ENCODE peak calls at places on chromosomes 7 and 10, in nine cellular contexts. L is nucleus accumbens; F is dorsolateral prefrontal cortex; V is stimulated activated CD8-positive, alpha-beta memory T cell treated with anti-CD3 and anti-CD28 coated beads, Interleukin-12 subunit alpha, Interleukin-12 subunit beta, amount 100 ng/mL, for 4 hours; R is EH; X is PC-9; G is Daoy; A is mucosa of descending colon; Z is HTR-8/SVneo. M is an unnamed sample.

GRCh38 chr7:35565927-35566326 is 129.0 kb downstream of the HERPUD2 start:
- DNase-seq in V (no peak), X (no peak), G (peak; percentile 59), Z (no peak), L (no peak), F (no peak), A (no peak), R (no peak), M (peak; percentile 4)

GRCh38 chr10:30869566-30869965 is 162.1 kb downstream of the ZNF438 start:
- DNase-seq in R (no peak), L (no peak), F (no peak), V (no peak), A (no peak), G (no peak), Z (no peak), X (no peak), M (no peak)

GRCh38 chr7:1530946-1531262 is 402 bp downstream of the MAFK start:
- DNase-seq in V (peak; percentile 43), F (no peak), Z (no peak), X (no peak), L (no peak), R (no peak), A (no peak), G (peak; percentile 15), M (no peak)

GRCh38 chr10:126090911-126091728 is 194.8 kb downstream of the FANK1 start:
- DNase-seq in G (peak; percentile 93), A (no peak), Z (peak; percentile 46), L (no peak), F (peak; percentile 51), R (peak; percentile 97), X (peak; percentile 8), V (no peak), M (peak; percentile 31)

GRCh38 chr7:137878333-137878961 is 31.7 kb upstream of the DGKI start:
- DNase-seq in G (no peak), V (no peak), X (no peak), L (no peak), F (no peak), Z (no peak), A (peak; percentile 58), R (peak; percentile 22), M (no peak)

GRCh38 chr10:97798958-97799565 is 27.3 kb upstream of the SFRP5 start:
- DNase-seq in L (no peak), G (no peak), F (no peak), X (no peak), Z (no peak), R (no peak), A (no peak), V (no peak), M (no peak)

GRCh38 chr10:132396495-132397035 is 435 bp upstream of the PWWP2B start:
- DNase-seq in Z (peak; percentile 42), G (peak; percentile 68), X (peak; percentile 43), R (peak; percentile 61), L (no peak), V (peak; percentile 51), A (peak; percentile 61), F (no peak), M (peak; percentile 58)

GRCh38 chr7:107505997-107506682 is 36.3 kb downstream of the GPR22 start:
- DNase-seq in G (peak; percentile 64), X (peak; percentile 68), F (no peak), R (no peak), Z (no peak), V (no peak), L (no peak), A (peak; percentile 92), M (peak; percentile 30)

GRCh38 chr7:4479367-4480039 is 202.6 kb upstream of the FOXK1 start:
- DNase-seq in A (peak; percentile 31), R (peak; percentile 4), Z (peak; percentile 88), F (no peak), L (no peak), G (peak; percentile 79), X (peak; percentile 16), V (no peak), M (peak; percentile 82)

GRCh38 chr10:69360485-69361302 is 56.0 kb downstream of the TACR2 start:
- DNase-seq in G (peak; percentile 78), X (peak; percentile 89), V (no peak), L (no peak), F (peak; percentile 74), A (peak; percentile 86), Z (no peak), R (peak; percentile 86), M (peak; percentile 54)

GRCh38 chr10:131790021-131790420 is 110.8 kb upstream of the PPP2R2D start:
- DNase-seq in L (no peak), V (no peak), F (no peak), A (no peak), X (no peak), R (no peak), G (no peak), Z (no peak), M (no peak)

GRCh38 chr10:130014734-130015695 is 50.9 kb upstream of the EBF3 start:
- DNase-seq in G (no peak), X (no peak), F (no peak), Z (no peak), R (no peak), A (no peak), V (no peak), L (no peak), M (no peak)

GRCh38 chr7:103106336-103107070 is 31.6 kb downstream of the ARMC10 start:
- DNase-seq in Z (no peak), V (no peak), X (no peak), R (no peak), L (no peak), G (no peak), F (no peak), A (no peak), M (no peak)

GRCh38 chr10:6219494-6219836 is 16.7 kb downstream of the PFKFB3 start:
- DNase-seq in X (no peak), A (no peak), Z (no peak), R (no peak), L (no peak), G (no peak), V (no peak), F (no peak), M (no peak)

GRCh38 chr10:22489467-22489866 is 144.2 kb downstream of the SPAG6 start:
- DNase-seq in R (no peak), L (no peak), G (no peak), X (no peak), Z (no peak), F (no peak), V (no peak), A (no peak), M (no peak)

GRCh38 chr10:17249820-17250219 is 21.8 kb downstream of the VIM start:
- DNase-seq in A (no peak), R (peak; percentile 35), Z (no peak), F (no peak), V (no peak), X (no peak), G (no peak), L (no peak), M (peak; percentile 50)

GRCh38 chr7:992742-993607 is 10.0 kb downstream of the CYP2W1 start:
- DNase-seq in V (peak; percentile 83), R (peak; percentile 95), F (peak; percentile 99), G (peak; percentile 99), X (peak; percentile 97), Z (peak; percentile 97), A (peak; percentile 95), L (peak; percentile 95), M (peak; percentile 99)

GRCh38 chr7:137454169-137455166 is 110.9 kb upstream of the PTN start:
- DNase-seq in Z (no peak), X (no peak), R (peak; percentile 61), L (no peak), A (peak; percentile 11), V (no peak), F (no peak), G (no peak), M (peak; percentile 62)

GRCh38 chr7:77759294-77759889 is 38.8 kb downstream of the TMEM60 start:
- DNase-seq in F (no peak), Z (peak; percentile 18), R (peak; percentile 73), X (peak; percentile 55), A (peak; percentile 95), G (peak; percentile 59), V (no peak), L (peak; percentile 40), M (peak; percentile 90)

GRCh38 chr7:137007001-137007725 is 138.7 kb downstream of the CHRM2 start:
- DNase-seq in V (no peak), Z (no peak), R (peak; percentile 75), L (no peak), F (no peak), G (no peak), X (no peak), A (no peak), M (no peak)

GRCh38 chr10:126384269-126384873 is 3.9 kb downstream of the ADAM12 start:
- DNase-seq in Z (no peak), R (peak; percentile 94), X (no peak), V (no peak), F (no peak), A (no peak), G (peak; percentile 58), L (no peak), M (no peak)